ENCODE peak calls at places on chromosomes 7 and 10, in six cellular contexts. X is right cardiac atrium, J is GM23338, Z is transverse colon, Y is brain microvascular endothelial cell, W is endothelial cell of umbilical vein. U is an unnamed sample.

GRCh38 chr7:15558747-15559146 is 3.1 kb downstream of the AGMO start:
- DNase-seq in J (no peak), W (no peak), Y (peak; percentile 54), Z (no peak), X (no peak), U (peak; percentile 47)

GRCh38 chr7:27165089-27165654 is at the start of gene HOXA9:
- DNase-seq in Z (peak; percentile 87), J (peak; percentile 54), W (peak; percentile 98), Y (no peak), X (peak; percentile 60), U (no peak)

GRCh38 chr7:26787696-26788095 is 76.7 kb downstream of the SKAP2 start:
- DNase-seq in J (peak; percentile 12), Z (no peak), W (no peak), X (no peak), Y (no peak), U (no peak)

GRCh38 chr10:116097239-116097751 is 175.7 kb downstream of the GFRA1 start:
- DNase-seq in W (no peak), Y (no peak), J (no peak), X (no peak), Z (no peak), U (no peak)

GRCh38 chr7:148773344-148773743 is 74.6 kb downstream of the CUL1 start:
- DNase-seq in J (no peak), X (no peak), Y (peak; percentile 6), Z (no peak), W (no peak), U (no peak)

GRCh38 chr7:33873981-33874750 is 31.2 kb upstream of the BMPER start:
- DNase-seq in J (no peak), X (no peak), Y (peak; percentile 40), W (no peak), Z (no peak), U (peak; percentile 49)

GRCh38 chr7:2172311-2173183 is 60.2 kb downstream of the MAD1L1 start:
- DNase-seq in Y (peak; percentile 77), W (peak; percentile 77), Z (peak; percentile 68), X (no peak), J (no peak), U (peak; percentile 95)

GRCh38 chr10:25683291-25683690 is 250.7 kb upstream of the MYO3A start:
- DNase-seq in X (no peak), J (no peak), Z (no peak), Y (no peak), W (no peak), U (no peak)

GRCh38 chr7:153027210-153027609 is 267.7 kb downstream of the ACTR3B start:
- DNase-seq in X (no peak), J (no peak), Y (no peak), W (no peak), Z (no peak), U (no peak)

GRCh38 chr10:58264780-58265179 is 2.9 kb downstream of the IPMK start:
- DNase-seq in Z (no peak), X (no peak), J (peak; percentile 44), W (peak; percentile 51), Y (no peak), U (peak; percentile 12)

GRCh38 chr10:133309111-133309719 is 501 bp downstream of the ZNF511 start:
- DNase-seq in J (peak; percentile 90), X (peak; percentile 97), W (peak; percentile 92), Y (peak; percentile 88), Z (peak; percentile 98), U (peak; percentile 96)

GRCh38 chr10:6612371-6612770 is 32.3 kb upstream of the PRKCQ start:
- DNase-seq in Z (no peak), W (no peak), Y (no peak), X (no peak), J (no peak), U (no peak)

GRCh38 chr7:55130554-55131198 is 111.9 kb downstream of the EGFR start:
- DNase-seq in Y (peak; percentile 88), J (no peak), W (no peak), Z (peak; percentile 37), X (peak; percentile 80), U (peak; percentile 69)

GRCh38 chr7:106283831-106284515 is 810 bp downstream of the NAMPT start:
- DNase-seq in Y (peak; percentile 12), W (peak; percentile 63), J (peak; percentile 44), Z (peak; percentile 65), X (peak; percentile 81), U (peak; percentile 69)

GRCh38 chr10:84543948-84544347 is 215.6 kb downstream of the CCSER2 start:
- DNase-seq in Z (no peak), W (no peak), X (no peak), J (no peak), Y (peak; percentile 29), U (no peak)

GRCh38 chr10:126580873-126581647 is 89.4 kb downstream of the C10orf90 start:
- DNase-seq in Y (no peak), J (no peak), Z (no peak), X (no peak), W (no peak), U (no peak)

GRCh38 chr10:60981012-60981411 is 37.0 kb upstream of the RHOBTB1 start:
- DNase-seq in Z (no peak), J (no peak), Y (no peak), W (no peak), X (no peak), U (peak; percentile 31)

GRCh38 chr10:80488539-80489066 is 34.5 kb downstream of the TSPAN14 start:
- DNase-seq in W (no peak), J (no peak), Y (no peak), X (no peak), Z (no peak), U (no peak)

GRCh38 chr7:142669074-142669654 is 80.1 kb upstream of the PRSS1 start:
- DNase-seq in X (no peak), W (peak; percentile 53), Y (peak; percentile 11), J (peak; percentile 72), Z (no peak), U (peak; percentile 19)

GRCh38 chr10:69502589-69502988 is 51.3 kb downstream of the TSPAN15 start:
- DNase-seq in Y (no peak), W (no peak), J (no peak), Z (no peak), X (no peak), U (no peak)

GRCh38 chr7:31098606-31099360 is 46.7 kb downstream of the ADCYAP1R1 start:
- DNase-seq in Z (no peak), W (no peak), J (no peak), Y (no peak), X (no peak), U (no peak)

GRCh38 chr7:149489391-149490024 is 8.1 kb downstream of the ZNF746 start:
- DNase-seq in X (no peak), Z (no peak), W (no peak), Y (no peak), J (peak; percentile 43), U (no peak)

DNA sequence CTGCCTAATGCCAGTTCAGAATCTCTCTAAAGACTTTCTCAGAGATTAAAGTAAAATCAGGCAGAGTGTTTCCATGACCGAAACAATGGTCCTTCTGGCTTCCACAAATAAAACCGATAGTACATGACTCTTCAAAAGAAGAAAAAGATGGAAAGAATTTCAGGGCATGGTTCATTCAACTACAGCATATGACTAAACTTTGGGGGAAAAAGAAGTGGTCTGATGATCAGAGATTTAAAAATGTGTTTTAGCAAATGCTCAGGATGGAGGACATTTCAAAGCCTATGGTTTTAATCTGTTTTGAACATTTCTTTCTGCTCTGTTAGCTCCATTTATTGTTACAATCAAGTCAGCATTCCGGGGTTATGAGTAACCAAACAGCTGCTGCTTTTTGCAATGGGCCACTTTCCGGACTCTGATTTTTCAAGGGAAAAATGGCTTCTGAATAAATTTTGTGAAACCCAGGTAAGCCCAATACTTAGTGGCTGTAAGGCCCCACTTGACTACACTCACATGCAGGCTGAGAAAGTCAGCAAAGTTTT is 142.4 kb downstream of the CUBN start:
- DNase-seq in X (no peak), W (peak; percentile 83), J (no peak), Y (peak; percentile 75), Z (no peak), U (peak; percentile 88)
- H3K4me3 ChIP-seq in X (no peak overlapping the region), W (no peak overlapping the region), J (no peak overlapping the region), Y (no peak overlapping the region), Z (no peak overlapping the region), U (peak overlapping the region; percentile 56)

GRCh38 chr7:157520249-157520648 is 183.4 kb downstream of the DNAJB6 start:
- DNase-seq in X (no peak), W (no peak), J (no peak), Z (no peak), Y (no peak), U (no peak)

GRCh38 chr7:157518514-157519175 is 181.8 kb downstream of the DNAJB6 start:
- DNase-seq in W (no peak), X (no peak), Z (no peak), J (no peak), Y (no peak), U (no peak)

GRCh38 chr7:157519798-157520244 is 183.0 kb downstream of the DNAJB6 start:
- DNase-seq in Y (no peak), X (no peak), W (no peak), Z (no peak), J (no peak), U (no peak)

GRCh38 chr7:157517782-157518513 is 181.1 kb downstream of the DNAJB6 start:
- DNase-seq in Z (no peak), W (no peak), X (no peak), J (no peak), Y (no peak), U (no peak)

DNA sequence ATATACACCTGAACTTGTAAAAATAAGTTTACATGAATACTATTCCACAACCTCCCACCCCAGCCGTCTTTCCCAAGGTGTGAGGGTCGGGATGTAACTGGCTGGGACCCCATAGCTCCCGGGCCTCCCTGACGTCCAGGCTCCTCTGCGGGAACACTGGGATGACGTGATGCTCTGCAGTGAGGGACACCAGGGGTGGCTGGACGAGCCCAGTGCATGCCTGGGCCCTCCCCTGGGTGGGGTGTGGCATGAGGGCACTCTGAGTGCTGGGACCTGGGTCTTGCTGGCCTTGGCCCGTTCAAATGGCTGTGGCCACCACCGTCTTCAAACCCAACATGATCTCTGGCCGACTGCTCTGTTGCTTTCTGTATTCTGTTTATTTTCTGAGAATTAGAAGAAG is 182.4 kb downstream of the DNAJB6 start:
- DNase-seq in W (no peak), Y (no peak), J (no peak), Z (no peak), X (no peak), U (no peak)
- H3K4me3 ChIP-seq in W (no peak overlapping the region), Y (no peak overlapping the region), J (no peak overlapping the region), Z (no peak overlapping the region), X (no peak overlapping the region), U (no peak overlapping the region)

GRCh38 chr7:6529643-6530042 is 21.6 kb downstream of the GRID2IP start:
- DNase-seq in Y (no peak), Z (no peak), X (no peak), W (no peak), J (no peak), U (no peak)

GRCh38 chr7:6532516-6532915 is 18.7 kb downstream of the GRID2IP start:
- DNase-seq in W (no peak), Z (no peak), X (no peak), J (no peak), Y (no peak), U (no peak)

GRCh38 chr7:6530626-6531491 is 20.4 kb downstream of the GRID2IP start:
- DNase-seq in Z (peak; percentile 67), J (peak; percentile 86), W (no peak), X (no peak), Y (no peak), U (peak; percentile 7)

GRCh38 chr7:6533893-6534804 is 17.1 kb downstream of the GRID2IP start:
- DNase-seq in Z (peak; percentile 36), X (no peak), J (no peak), Y (no peak), W (peak; percentile 8), U (no peak)

GRCh38 chr7:6531492-6532279 is 19.6 kb downstream of the GRID2IP start:
- DNase-seq in Y (no peak), Z (no peak), W (no peak), J (peak; percentile 42), X (no peak), U (no peak)
- H3K4me3 ChIP-seq in Y (no peak overlapping the region), Z (no peak overlapping the region), W (no peak overlapping the region), J (peak overlapping the region; percentile 95), X (no peak overlapping the region), U (no peak overlapping the region)

GRCh38 chr7:79199266-79199665 is 254.2 kb downstream of the MAGI2 start:
- DNase-seq in Y (no peak), W (no peak), X (no peak), Z (no peak), J (no peak), U (peak; percentile 10)
- H3K4me3 ChIP-seq in Y (no peak overlapping the region), W (no peak overlapping the region), X (no peak overlapping the region), Z (no peak overlapping the region), J (no peak overlapping the region), U (no peak overlapping the region)